ENCODE peak calls at places on chromosome 12, in nine cellular contexts. M is aorta, I is HT-29, V is suprapubic skin, F is brain microvascular endothelial cell, H is astrocyte of the spinal cord, X is endothelial cell, C is NCI-H2029, Q is NCI-H1092. K is an unnamed sample.

GRCh38 chr12:18461738-18462137 is 200.4 kb downstream of the PIK3C2G start:
- DNase-seq in M (no peak), I (no peak), V (no peak), F (no peak), H (no peak), X (no peak), C (no peak), Q (no peak), K (no peak)

GRCh38 chr12:27297576-27297975 is 35.1 kb upstream of the BMAL2 start:
- DNase-seq in M (no peak), I (no peak), V (no peak), F (no peak), H (no peak), X (no peak), C (no peak), Q (no peak), K (no peak)

GRCh38 chr12:69621551-69621950 is 10.8 kb upstream of the LRRC10 start:
- DNase-seq in M (no peak), I (no peak), V (no peak), F (no peak), H (no peak), X (no peak), C (no peak), Q (no peak), K (no peak)

GRCh38 chr12:16385779-16386646 is 38.6 kb downstream of the MGST1 start:
- DNase-seq in M (no peak), I (peak; percentile 82), V (no peak), F (peak; percentile 51), H (peak; percentile 73), X (peak; percentile 21), C (no peak), Q (peak; percentile 63), K (peak; percentile 41)

GRCh38 chr12:122123051-122123760 is 44.6 kb downstream of the MLXIP start:
- DNase-seq in M (peak; percentile 82), I (peak; percentile 88), V (no peak), F (peak; percentile 71), H (peak; percentile 72), X (peak; percentile 77), C (peak; percentile 49), Q (peak; percentile 37), K (peak; percentile 49)

GRCh38 chr12:53481957-53482586 is 17.2 kb downstream of the MAP3K12 start:
- DNase-seq in M (no peak), I (peak; percentile 31), V (no peak), F (no peak), H (no peak), X (no peak), C (no peak), Q (no peak), K (no peak)

GRCh38 chr12:117140397-117141096 is 41.3 kb upstream of the TESC start:
- DNase-seq in M (no peak), I (peak; percentile 9), V (no peak), F (no peak), H (no peak), X (no peak), C (peak; percentile 30), Q (no peak), K (peak; percentile 41)

GRCh38 chr12:15682826-15683225 is 106.4 kb downstream of the EPS8 start:
- DNase-seq in M (no peak), I (peak; percentile 35), V (no peak), F (no peak), H (no peak), X (no peak), C (no peak), Q (no peak), K (no peak)

GRCh38 chr12:93229494-93230310 is 148.0 kb upstream of the NUDT4 start:
- DNase-seq in M (no peak), I (peak; percentile 62), V (no peak), F (peak; percentile 90), H (peak; percentile 62), X (no peak), C (no peak), Q (no peak), K (no peak)

GRCh38 chr12:132053338-132054330 is 90.5 kb downstream of the DDX51 start:
- DNase-seq in M (peak; percentile 39), I (no peak), V (no peak), F (no peak), H (no peak), X (no peak), C (no peak), Q (no peak), K (no peak)

GRCh38 chr12:97148941-97149559 is 242.0 kb downstream of the NEDD1 start:
- DNase-seq in M (no peak), I (peak; percentile 79), V (no peak), F (peak; percentile 22), H (no peak), X (peak; percentile 79), C (peak; percentile 23), Q (no peak), K (peak; percentile 23)

GRCh38 chr12:64457036-64457435 is 5.1 kb downstream of the TBK1 start:
- DNase-seq in M (no peak), I (no peak), V (no peak), F (peak; percentile 40), H (no peak), X (peak; percentile 31), C (no peak), Q (no peak), K (no peak)